ENCODE peak calls at places on chromosomes 5 and 9, in ten cellular contexts. One of them, this sample, is unnamed.

GRCh38 chr9:137026828-137027227 is 1.2 kb downstream of the ABCA2 start:
- DNase-seq in GM12865: no peak
- DNase-seq in thyroid gland: peak; percentile 78
- DNase-seq in OCI-LY7: no peak
- DNase-seq in nephron progenitor cell: no peak
- DNase-seq in activated naive CD8-positive, alpha-beta T cell treated with anti-CD3 and anti-CD28 coated beads for 36 hours: no peak
- DNase-seq in CD8-positive, alpha-beta T cell: no peak
- DNase-seq in stimulated activated CD4-positive, alpha-beta T cell treated with anti-CD3 and anti-CD28 coated beads, Interleukin-12 subunit alpha, Interleukin-12 subunit beta, amount 100 ng/mL, for 4 hours: no peak
- DNase-seq in effector memory CD8-positive, alpha-beta T cell: no peak
- DNase-seq in EL: no peak
- DNase-seq in this sample: no peak

GRCh38 chr9:116644099-116644688 is 42.9 kb upstream of the TRIM32 start:
- DNase-seq in GM12865: no peak
- DNase-seq in thyroid gland: no peak
- DNase-seq in OCI-LY7: no peak
- DNase-seq in nephron progenitor cell: no peak
- DNase-seq in activated naive CD8-positive, alpha-beta T cell treated with anti-CD3 and anti-CD28 coated beads for 36 hours: no peak
- DNase-seq in CD8-positive, alpha-beta T cell: no peak
- DNase-seq in stimulated activated CD4-positive, alpha-beta T cell treated with anti-CD3 and anti-CD28 coated beads, Interleukin-12 subunit alpha, Interleukin-12 subunit beta, amount 100 ng/mL, for 4 hours: no peak
- DNase-seq in effector memory CD8-positive, alpha-beta T cell: no peak
- DNase-seq in EL: no peak
- DNase-seq in this sample: no peak

GRCh38 chr9:9177081-9177480 is 1377.5 kb upstream of the DMAC1 start:
- DNase-seq in GM12865: no peak
- DNase-seq in thyroid gland: no peak
- DNase-seq in OCI-LY7: no peak
- DNase-seq in nephron progenitor cell: no peak
- DNase-seq in activated naive CD8-positive, alpha-beta T cell treated with anti-CD3 and anti-CD28 coated beads for 36 hours: no peak
- DNase-seq in CD8-positive, alpha-beta T cell: no peak
- DNase-seq in stimulated activated CD4-positive, alpha-beta T cell treated with anti-CD3 and anti-CD28 coated beads, Interleukin-12 subunit alpha, Interleukin-12 subunit beta, amount 100 ng/mL, for 4 hours: no peak
- DNase-seq in effector memory CD8-positive, alpha-beta T cell: no peak
- DNase-seq in EL: no peak
- DNase-seq in this sample: no peak

GRCh38 chr9:98652741-98653140 is 56.0 kb downstream of the GABBR2 start:
- DNase-seq in GM12865: no peak
- DNase-seq in thyroid gland: no peak
- DNase-seq in OCI-LY7: no peak
- DNase-seq in nephron progenitor cell: no peak
- DNase-seq in activated naive CD8-positive, alpha-beta T cell treated with anti-CD3 and anti-CD28 coated beads for 36 hours: no peak
- DNase-seq in CD8-positive, alpha-beta T cell: no peak
- DNase-seq in stimulated activated CD4-positive, alpha-beta T cell treated with anti-CD3 and anti-CD28 coated beads, Interleukin-12 subunit alpha, Interleukin-12 subunit beta, amount 100 ng/mL, for 4 hours: no peak
- DNase-seq in effector memory CD8-positive, alpha-beta T cell: no peak
- DNase-seq in EL: no peak
- DNase-seq in this sample: no peak

GRCh38 chr5:112106878-112107277 is 312.2 kb downstream of the EPB41L4A start:
- DNase-seq in GM12865: no peak
- DNase-seq in thyroid gland: no peak
- DNase-seq in OCI-LY7: no peak
- DNase-seq in nephron progenitor cell: no peak
- DNase-seq in activated naive CD8-positive, alpha-beta T cell treated with anti-CD3 and anti-CD28 coated beads for 36 hours: no peak
- DNase-seq in CD8-positive, alpha-beta T cell: no peak
- DNase-seq in stimulated activated CD4-positive, alpha-beta T cell treated with anti-CD3 and anti-CD28 coated beads, Interleukin-12 subunit alpha, Interleukin-12 subunit beta, amount 100 ng/mL, for 4 hours: no peak
- DNase-seq in effector memory CD8-positive, alpha-beta T cell: no peak
- DNase-seq in EL: no peak
- DNase-seq in this sample: no peak

GRCh38 chr9:109014267-109015025 is 1.1 kb upstream of the CTNNAL1 start:
- DNase-seq in GM12865: no peak
- DNase-seq in thyroid gland: peak; percentile 73
- DNase-seq in OCI-LY7: no peak
- DNase-seq in nephron progenitor cell: peak; percentile 19
- DNase-seq in activated naive CD8-positive, alpha-beta T cell treated with anti-CD3 and anti-CD28 coated beads for 36 hours: no peak
- DNase-seq in CD8-positive, alpha-beta T cell: no peak
- DNase-seq in stimulated activated CD4-positive, alpha-beta T cell treated with anti-CD3 and anti-CD28 coated beads, Interleukin-12 subunit alpha, Interleukin-12 subunit beta, amount 100 ng/mL, for 4 hours: no peak
- DNase-seq in effector memory CD8-positive, alpha-beta T cell: no peak
- DNase-seq in EL: no peak
- DNase-seq in this sample: no peak

GRCh38 chr9:130041648-130042405 is 1.2 kb downstream of the FNBP1 start:
- DNase-seq in GM12865: peak; percentile 33
- DNase-seq in thyroid gland: peak; percentile 45
- DNase-seq in OCI-LY7: no peak
- DNase-seq in nephron progenitor cell: peak; percentile 47
- DNase-seq in activated naive CD8-positive, alpha-beta T cell treated with anti-CD3 and anti-CD28 coated beads for 36 hours: no peak
- DNase-seq in CD8-positive, alpha-beta T cell: no peak
- DNase-seq in stimulated activated CD4-positive, alpha-beta T cell treated with anti-CD3 and anti-CD28 coated beads, Interleukin-12 subunit alpha, Interleukin-12 subunit beta, amount 100 ng/mL, for 4 hours: no peak
- DNase-seq in effector memory CD8-positive, alpha-beta T cell: no peak
- DNase-seq in EL: peak; percentile 58
- DNase-seq in this sample: no peak

GRCh38 chr9:130970052-130970451 is 31.0 kb upstream of the FIBCD1 start:
- DNase-seq in GM12865: no peak
- DNase-seq in thyroid gland: no peak
- DNase-seq in OCI-LY7: no peak
- DNase-seq in nephron progenitor cell: no peak
- DNase-seq in activated naive CD8-positive, alpha-beta T cell treated with anti-CD3 and anti-CD28 coated beads for 36 hours: no peak
- DNase-seq in CD8-positive, alpha-beta T cell: no peak
- DNase-seq in stimulated activated CD4-positive, alpha-beta T cell treated with anti-CD3 and anti-CD28 coated beads, Interleukin-12 subunit alpha, Interleukin-12 subunit beta, amount 100 ng/mL, for 4 hours: no peak
- DNase-seq in effector memory CD8-positive, alpha-beta T cell: no peak
- DNase-seq in EL: no peak
- DNase-seq in this sample: no peak

GRCh38 chr9:37126214-37126788 is 5.9 kb downstream of the ZCCHC7 start:
- DNase-seq in GM12865: no peak
- DNase-seq in thyroid gland: no peak
- DNase-seq in OCI-LY7: no peak
- DNase-seq in nephron progenitor cell: no peak
- DNase-seq in activated naive CD8-positive, alpha-beta T cell treated with anti-CD3 and anti-CD28 coated beads for 36 hours: no peak
- DNase-seq in CD8-positive, alpha-beta T cell: no peak
- DNase-seq in stimulated activated CD4-positive, alpha-beta T cell treated with anti-CD3 and anti-CD28 coated beads, Interleukin-12 subunit alpha, Interleukin-12 subunit beta, amount 100 ng/mL, for 4 hours: no peak
- DNase-seq in effector memory CD8-positive, alpha-beta T cell: no peak
- DNase-seq in EL: no peak
- DNase-seq in this sample: no peak

This sample was measured in KBM-7.